ENCODE peak calls at places on chromosomes 12 and 14, in nine cellular contexts. K is astrocyte of the spinal cord; P is AG04450; U is NCI-H2107; T is activated CD4-positive, alpha-beta T cell treated with anti-CD3 and anti-CD28 coated beads, Interleukin-2, amount 50 U/mL, for 24 hours; Y is HTR-8/SVneo; X is NCI-H526; C is endothelial cell; Q is right lobe of liver. M is an unnamed sample.

GRCh38 chr12:1329784-1330474 is 264.5 kb downstream of the FBXL14 start:
- DNase-seq in K (no peak), P (no peak), U (no peak), T (no peak), Y (no peak), X (no peak), C (no peak), Q (no peak), M (no peak)

GRCh38 chr14:67285876-67286452 is 44.7 kb downstream of the PALS1 start:
- DNase-seq in K (peak), P (peak), U (peak), T (no peak), Y (peak), X (peak), C (no peak), Q (no peak), M (peak)

GRCh38 chr12:7075931-7076330 is 15.4 kb downstream of the C1S start:
- DNase-seq in K (no peak), P (peak), U (no peak), T (no peak), Y (no peak), X (no peak), C (no peak), Q (no peak), M (no peak)

GRCh38 chr14:67416810-67417209 is 4.8 kb upstream of the PLEK2 start:
- DNase-seq in K (no peak), P (no peak), U (no peak), T (no peak), Y (no peak), X (no peak), C (no peak), Q (no peak), M (no peak)

GRCh38 chr14:85573406-85573805 is 43.5 kb downstream of the FLRT2 start:
- DNase-seq in K (no peak), P (no peak), U (no peak), T (no peak), Y (no peak), X (no peak), C (no peak), Q (no peak), M (no peak)

GRCh38 chr12:67648306-67649164 is at the start of gene DYRK2:
- DNase-seq in K (peak), P (no peak), U (peak), T (peak), Y (peak), X (peak), C (peak), Q (peak), M (peak)

GRCh38 chr12:25957898-25958253 is 606 bp upstream of the RASSF8 start:
- DNase-seq in K (peak), P (peak), U (no peak), T (no peak), Y (no peak), X (no peak), C (no peak), Q (no peak), M (no peak)

GRCh38 chr14:73723411-73723798 is 9.2 kb upstream of the PNMA1 start:
- DNase-seq in K (peak), P (no peak), U (no peak), T (no peak), Y (no peak), X (no peak), C (no peak), Q (no peak), M (no peak)

GRCh38 chr12:30154996-30155730 is 371.4 kb upstream of the TMTC1 start:
- DNase-seq in K (peak), P (no peak), U (no peak), T (no peak), Y (no peak), X (no peak), C (no peak), Q (no peak), M (no peak)

GRCh38 chr12:33588082-33588712 is 148.6 kb upstream of the SYT10 start:
- DNase-seq in K (peak), P (no peak), U (no peak), T (no peak), Y (peak), X (no peak), C (no peak), Q (no peak), M (peak)

GRCh38 chr12:53999596-54000104 is 311 bp upstream of the HOXC9 start:
- DNase-seq in K (peak), P (no peak), U (no peak), T (no peak), Y (no peak), X (no peak), C (no peak), Q (no peak), M (no peak)

M was measured in AML-193.